ENCODE peak calls at places on chromosomes 2 and 18, in four cellular contexts. M is stimulated activated CD4-positive, alpha-beta T cell treated with anti-CD3 and anti-CD28 coated beads, Interleukin-4, amount 100 ng/mL, for 48 hours; F is activated CD4-positive, alpha-beta T cell treated with anti-CD3 and anti-CD28 coated beads, Interleukin-2, amount 50 U/mL, for 4 hours; G is AG08395. E is an unnamed sample.

GRCh38 chr2:74149249-74149530 is 1.5 kb upstream of the BOLA3 start:
- DNase-seq in M (no peak), F (no peak), G (no peak), E (no peak)

GRCh38 chr18:8960740-8961657 is 141.5 kb upstream of the NDUFV2 start:
- DNase-seq in M (no peak), F (no peak), G (peak), E (no peak)

GRCh38 chr2:216692636-216693413 is 2.5 kb downstream of the IGFBP5 start:
- DNase-seq in M (peak), F (peak), G (peak), E (peak)

GRCh38 chr2:218959141-218959731 is at the start of gene CDK5R2:
- DNase-seq in M (peak), F (peak), G (peak), E (peak)

GRCh38 chr2:127685410-127686110 is 10.2 kb upstream of the LIMS2 start:
- DNase-seq in M (no peak), F (no peak), G (no peak), E (no peak)

GRCh38 chr2:160039166-160039903 is 23.1 kb downstream of the PLA2R1 start:
- DNase-seq in M (no peak), F (no peak), G (no peak), E (no peak)

GRCh38 chr2:101362777-101363176 is 24.5 kb downstream of the CREG2 start:
- DNase-seq in M (no peak), F (no peak), G (no peak), E (no peak)

GRCh38 chr2:157194097-157194688 is 63.3 kb upstream of the GALNT5 start:
- DNase-seq in M (no peak), F (no peak), G (peak), E (no peak)

GRCh38 chr2:160836755-160837154 is 323.5 kb upstream of the TANK start:
- DNase-seq in M (no peak), F (no peak), G (peak), E (no peak)

GRCh38 chr2:121219866-121220265 is 65.1 kb downstream of the TFCP2L1 start:
- DNase-seq in M (no peak), F (no peak), G (no peak), E (no peak)

E was measured in progenitor cell of endocrine pancreas.